ENCODE peak calls at places on chromosomes 12 and 14, in eight cellular contexts. One of them, this sample, is unnamed. For H3K4me1, the result is how much of the 10 kb centered on the place peaks cover.

GRCh38 chr14:103518416-103519042 is 4.1 kb downstream of the CKB start:
- DNase-seq in CD4-positive, alpha-beta memory T cell: peak
- DNase-seq in cardiac muscle cell: peak
- DNase-seq in stomach: peak
- DNase-seq in HCT116: no peak
- DNase-seq in kidney: peak
- DNase-seq in thoracic aorta: no peak
- DNase-seq in left ventricle myocardium inferior: peak
- DNase-seq in this sample: peak

GRCh38 chr12:53123578-53124351 is 20.5 kb downstream of the SOAT2 start:
- DNase-seq in CD4-positive, alpha-beta memory T cell: no peak
- DNase-seq in cardiac muscle cell: no peak
- DNase-seq in stomach: no peak
- DNase-seq in HCT116: no peak
- DNase-seq in kidney: no peak
- DNase-seq in thoracic aorta: no peak
- DNase-seq in left ventricle myocardium inferior: no peak
- DNase-seq in this sample: no peak

GRCh38 chr12:84922721-84923120 is 10.1 kb upstream of the SLC6A15 start:
- DNase-seq in CD4-positive, alpha-beta memory T cell: no peak
- DNase-seq in cardiac muscle cell: peak
- DNase-seq in stomach: no peak
- DNase-seq in HCT116: no peak
- DNase-seq in kidney: no peak
- DNase-seq in thoracic aorta: no peak
- DNase-seq in left ventricle myocardium inferior: no peak
- DNase-seq in this sample: no peak

GRCh38 chr14:100524233-100524932 is 62.8 kb downstream of the BEGAIN start:
- DNase-seq in CD4-positive, alpha-beta memory T cell: no peak
- DNase-seq in cardiac muscle cell: no peak
- DNase-seq in stomach: peak
- DNase-seq in HCT116: no peak
- DNase-seq in kidney: peak
- DNase-seq in thoracic aorta: no peak
- DNase-seq in left ventricle myocardium inferior: peak
- DNase-seq in this sample: no peak

GRCh38 chr12:123998960-123999359 is 25.9 kb downstream of the ZNF664 start:
- DNase-seq in CD4-positive, alpha-beta memory T cell: no peak
- DNase-seq in cardiac muscle cell: peak
- DNase-seq in stomach: no peak
- DNase-seq in HCT116: no peak
- DNase-seq in kidney: no peak
- DNase-seq in thoracic aorta: no peak
- DNase-seq in left ventricle myocardium inferior: no peak
- DNase-seq in this sample: no peak

GRCh38 chr12:62802981-62803380 is 132.0 kb downstream of the PPM1H start:
- DNase-seq in CD4-positive, alpha-beta memory T cell: no peak
- DNase-seq in cardiac muscle cell: no peak
- DNase-seq in stomach: no peak
- DNase-seq in HCT116: no peak
- DNase-seq in kidney: no peak
- DNase-seq in thoracic aorta: no peak
- DNase-seq in left ventricle myocardium inferior: no peak
- DNase-seq in this sample: no peak

GRCh38 chr12:3102721-3103410 is 25.7 kb downstream of the TSPAN9 start:
- DNase-seq in CD4-positive, alpha-beta memory T cell: no peak
- DNase-seq in cardiac muscle cell: no peak
- DNase-seq in stomach: no peak
- DNase-seq in HCT116: no peak
- DNase-seq in kidney: no peak
- DNase-seq in thoracic aorta: no peak
- DNase-seq in left ventricle myocardium inferior: no peak
- DNase-seq in this sample: peak

GRCh38 chr12:76641073-76641472 is 81.5 kb upstream of the OSBPL8 start:
- DNase-seq in CD4-positive, alpha-beta memory T cell: no peak
- DNase-seq in cardiac muscle cell: no peak
- DNase-seq in stomach: no peak
- DNase-seq in HCT116: no peak
- DNase-seq in kidney: no peak
- DNase-seq in thoracic aorta: no peak
- DNase-seq in left ventricle myocardium inferior: no peak
- DNase-seq in this sample: no peak

GRCh38 chr12:125330645-125331341 is 265.6 kb downstream of the AACS start:
- DNase-seq in CD4-positive, alpha-beta memory T cell: peak
- DNase-seq in cardiac muscle cell: peak
- DNase-seq in stomach: peak
- DNase-seq in HCT116: peak
- DNase-seq in kidney: peak
- DNase-seq in thoracic aorta: no peak
- DNase-seq in left ventricle myocardium inferior: peak
- DNase-seq in this sample: peak

GRCh38 chr12:14373202-14373601 is 7.7 kb downstream of the ATF7IP start:
- DNase-seq in CD4-positive, alpha-beta memory T cell: no peak
- DNase-seq in cardiac muscle cell: peak
- DNase-seq in stomach: no peak
- DNase-seq in HCT116: no peak
- DNase-seq in kidney: no peak
- DNase-seq in thoracic aorta: no peak
- DNase-seq in left ventricle myocardium inferior: no peak
- DNase-seq in this sample: no peak

GRCh38 chr12:23356440-23356839 is 593.0 kb downstream of the SOX5 start:
- DNase-seq in CD4-positive, alpha-beta memory T cell: no peak
- DNase-seq in cardiac muscle cell: no peak
- DNase-seq in stomach: no peak
- DNase-seq in HCT116: no peak
- DNase-seq in kidney: no peak
- DNase-seq in thoracic aorta: no peak
- DNase-seq in left ventricle myocardium inferior: no peak
- DNase-seq in this sample: no peak

GRCh38 chr12:25368542-25368941 is 117.8 kb upstream of the KRAS start:
- DNase-seq in CD4-positive, alpha-beta memory T cell: no peak
- DNase-seq in cardiac muscle cell: no peak
- DNase-seq in stomach: no peak
- DNase-seq in HCT116: no peak
- DNase-seq in kidney: no peak
- DNase-seq in thoracic aorta: no peak
- DNase-seq in left ventricle myocardium inferior: no peak
- DNase-seq in this sample: no peak

GRCh38 chr14:72416892-72417291 is 477.0 kb downstream of the DPF3 start:
- DNase-seq in CD4-positive, alpha-beta memory T cell: no peak
- DNase-seq in cardiac muscle cell: no peak
- DNase-seq in stomach: no peak
- DNase-seq in HCT116: peak
- DNase-seq in kidney: no peak
- DNase-seq in thoracic aorta: no peak
- DNase-seq in left ventricle myocardium inferior: no peak
- DNase-seq in this sample: peak

GRCh38 chr14:72419226-72419625 is 474.7 kb downstream of the DPF3 start:
- DNase-seq in CD4-positive, alpha-beta memory T cell: no peak
- DNase-seq in cardiac muscle cell: no peak
- DNase-seq in stomach: no peak
- DNase-seq in HCT116: no peak
- DNase-seq in kidney: no peak
- DNase-seq in thoracic aorta: no peak
- DNase-seq in left ventricle myocardium inferior: no peak
- DNase-seq in this sample: no peak

GRCh38 chr14:72420749-72421452 is 473.0 kb downstream of the DPF3 start:
- DNase-seq in CD4-positive, alpha-beta memory T cell: peak
- DNase-seq in cardiac muscle cell: peak
- DNase-seq in stomach: peak
- DNase-seq in HCT116: peak
- DNase-seq in kidney: peak
- DNase-seq in thoracic aorta: no peak
- DNase-seq in left ventricle myocardium inferior: peak
- DNase-seq in this sample: peak

DNA sequence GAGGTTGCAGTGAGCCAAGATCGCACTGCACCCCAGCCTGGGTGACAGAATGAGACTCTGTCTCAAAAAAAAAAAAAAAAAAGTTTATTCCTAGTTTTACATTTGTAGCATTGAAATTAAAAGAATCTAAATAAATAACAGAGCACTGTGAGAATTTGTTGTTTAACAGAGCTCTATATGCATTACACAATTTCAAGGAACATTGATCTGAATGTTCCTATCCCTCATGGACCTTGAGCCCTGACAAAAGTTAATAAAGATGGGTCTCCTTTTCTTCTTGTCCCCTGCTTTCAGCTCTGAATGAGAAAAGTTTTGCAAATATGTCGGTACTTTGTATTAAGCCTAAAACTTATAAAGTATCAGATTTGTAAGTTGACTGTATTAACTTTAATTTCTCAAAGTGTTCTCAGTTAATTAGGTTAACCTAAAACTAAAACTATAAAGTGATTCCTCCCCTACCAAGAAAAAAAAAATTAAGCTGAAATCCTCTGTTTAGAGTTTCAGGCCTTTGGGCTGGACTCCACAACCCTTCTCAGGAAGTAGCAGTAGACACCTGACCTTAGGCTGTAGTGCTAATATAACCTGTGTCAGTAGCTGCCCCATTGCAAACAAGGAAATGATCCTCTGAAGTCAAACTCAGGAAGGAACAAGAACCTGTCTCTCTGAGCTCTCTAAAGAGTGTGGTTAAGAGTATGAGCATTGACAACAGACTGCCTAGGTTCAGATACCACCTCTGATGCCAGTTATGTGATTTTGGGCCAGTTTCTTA is 477.6 kb downstream of the DPF3 start:
- DNase-seq in CD4-positive, alpha-beta memory T cell: no peak
- DNase-seq in cardiac muscle cell: no peak
- DNase-seq in stomach: no peak
- DNase-seq in HCT116: no peak
- DNase-seq in kidney: no peak
- DNase-seq in thoracic aorta: no peak
- DNase-seq in left ventricle myocardium inferior: no peak
- DNase-seq in this sample: no peak
- H3K27ac ChIP-seq in CD4-positive, alpha-beta memory T cell: no peak
- H3K27ac ChIP-seq in cardiac muscle cell: no peak
- H3K27ac ChIP-seq in stomach: no peak
- H3K27ac ChIP-seq in HCT116: no peak
- H3K27ac ChIP-seq in kidney: no peak
- H3K27ac ChIP-seq in thoracic aorta: no peak
- H3K27ac ChIP-seq in left ventricle myocardium inferior: no peak
- H3K27ac ChIP-seq in this sample: no peak

GRCh38 chr12:92133795-92134637 is 11.6 kb downstream of the BTG1 start:
- DNase-seq in CD4-positive, alpha-beta memory T cell: no peak
- DNase-seq in cardiac muscle cell: no peak
- DNase-seq in stomach: no peak
- DNase-seq in HCT116: no peak
- DNase-seq in kidney: no peak
- DNase-seq in thoracic aorta: no peak
- DNase-seq in left ventricle myocardium inferior: no peak
- DNase-seq in this sample: no peak
- H3K4me1 ChIP-seq in CD4-positive, alpha-beta memory T cell: half or more
- H3K4me1 ChIP-seq in cardiac muscle cell: half or more
- H3K4me1 ChIP-seq in stomach: half or more
- H3K4me1 ChIP-seq in HCT116: under half
- H3K4me1 ChIP-seq in kidney: under half
- H3K4me1 ChIP-seq in thoracic aorta: under half
- H3K4me1 ChIP-seq in left ventricle myocardium inferior: half or more
- H3K4me1 ChIP-seq in this sample: under half

GRCh38 chr12:90090929-90091651 is 382.5 kb upstream of the ATP2B1 start:
- DNase-seq in CD4-positive, alpha-beta memory T cell: no peak
- DNase-seq in cardiac muscle cell: peak
- DNase-seq in stomach: peak
- DNase-seq in HCT116: peak
- DNase-seq in kidney: no peak
- DNase-seq in thoracic aorta: peak
- DNase-seq in left ventricle myocardium inferior: no peak
- DNase-seq in this sample: no peak
- H3K4me3 ChIP-seq in CD4-positive, alpha-beta memory T cell: no peak
- H3K4me3 ChIP-seq in cardiac muscle cell: no peak
- H3K4me3 ChIP-seq in stomach: no peak
- H3K4me3 ChIP-seq in HCT116: peak
- H3K4me3 ChIP-seq in kidney: no peak
- H3K4me3 ChIP-seq in thoracic aorta: no peak
- H3K4me3 ChIP-seq in left ventricle myocardium inferior: no peak
- H3K4me3 ChIP-seq in this sample: no peak

DNA sequence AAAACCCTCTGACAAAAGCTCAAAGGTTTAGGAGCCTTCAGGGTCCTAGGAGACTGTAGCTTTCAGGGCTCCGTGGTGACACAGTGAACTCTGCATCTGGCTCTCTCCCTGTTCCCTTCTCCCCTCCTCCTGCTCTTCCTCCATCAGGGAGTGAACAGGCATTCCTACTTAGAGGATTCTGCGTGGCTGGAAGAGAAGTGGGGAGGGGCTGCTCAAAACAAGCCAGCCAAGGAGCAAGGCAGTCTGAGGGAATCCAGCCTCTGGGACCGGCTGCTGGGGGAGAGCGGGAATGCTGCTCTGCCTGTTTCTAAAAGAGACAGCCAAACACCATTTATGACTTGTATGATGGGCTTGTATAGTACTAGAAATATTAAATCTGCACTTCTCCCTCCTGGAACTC is 49.5 kb downstream of the RBMS2 start:
- DNase-seq in CD4-positive, alpha-beta memory T cell: no peak
- DNase-seq in cardiac muscle cell: peak
- DNase-seq in stomach: no peak
- DNase-seq in HCT116: no peak
- DNase-seq in kidney: no peak
- DNase-seq in thoracic aorta: no peak
- DNase-seq in left ventricle myocardium inferior: no peak
- DNase-seq in this sample: peak
- H3K27ac ChIP-seq in CD4-positive, alpha-beta memory T cell: no peak
- H3K27ac ChIP-seq in cardiac muscle cell: no peak
- H3K27ac ChIP-seq in stomach: no peak
- H3K27ac ChIP-seq in HCT116: no peak
- H3K27ac ChIP-seq in kidney: no peak
- H3K27ac ChIP-seq in thoracic aorta: no peak
- H3K27ac ChIP-seq in left ventricle myocardium inferior: peak
- H3K27ac ChIP-seq in this sample: peak

DNA sequence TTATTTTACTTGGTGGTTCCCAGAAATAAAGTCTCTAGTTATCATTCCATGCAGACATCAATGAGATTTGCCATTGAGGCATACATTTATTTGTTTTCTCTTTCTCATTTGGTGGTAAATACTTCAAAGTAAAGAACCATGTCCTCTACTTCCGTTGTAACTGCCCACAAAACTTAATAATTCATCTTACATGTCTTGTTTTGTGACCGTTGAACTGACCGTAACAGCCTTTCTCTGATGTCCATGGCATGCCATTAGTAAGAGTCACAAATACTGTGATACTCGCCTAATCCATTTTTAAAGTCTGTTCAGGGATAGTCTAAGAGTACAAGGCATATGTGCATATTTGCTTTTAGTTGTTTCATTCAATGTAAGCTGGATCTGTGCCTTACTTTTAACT is 145.3 kb downstream of the ETV6 start:
- DNase-seq in CD4-positive, alpha-beta memory T cell: no peak
- DNase-seq in cardiac muscle cell: no peak
- DNase-seq in stomach: no peak
- DNase-seq in HCT116: no peak
- DNase-seq in kidney: no peak
- DNase-seq in thoracic aorta: no peak
- DNase-seq in left ventricle myocardium inferior: no peak
- DNase-seq in this sample: no peak
- H3K4me1 ChIP-seq in CD4-positive, alpha-beta memory T cell: under half
- H3K4me1 ChIP-seq in cardiac muscle cell: half or more
- H3K4me1 ChIP-seq in stomach: half or more
- H3K4me1 ChIP-seq in HCT116: under half
- H3K4me1 ChIP-seq in kidney: under half
- H3K4me1 ChIP-seq in thoracic aorta: half or more
- H3K4me1 ChIP-seq in left ventricle myocardium inferior: half or more
- H3K4me1 ChIP-seq in this sample: under half